ENCODE peak calls at places on chromosomes 4 and X, in five cellular contexts. M is tibial nerve, D is heart left ventricle, L is PC-3, X is SK-N-SH. T is an unnamed sample.

GRCh38 chr4:54100607-54101189 is 735 bp downstream of the GSX2 start:
- DNase-seq in M (no peak), D (no peak), L (no peak), X (peak; percentile 71), T (peak; percentile 70)

GRCh38 chrX:134685662-134686061 is 27.4 kb upstream of the PLAC1 start:
- DNase-seq in M (no peak), D (no peak), L (no peak), X (no peak), T (no peak)

GRCh38 chr4:160426233-160426632 is 1323.4 kb downstream of the RAPGEF2 start:
- DNase-seq in M (no peak), D (no peak), L (no peak), X (no peak), T (no peak)

GRCh38 chrX:22063284-22063683 is 31.2 kb downstream of the PHEX start:
- DNase-seq in M (no peak), D (no peak), L (no peak), X (no peak), T (no peak)

GRCh38 chr4:87317527-87317926 is 5.2 kb downstream of the HSD17B13 start:
- DNase-seq in M (no peak), D (no peak), L (peak; percentile 55), X (no peak), T (no peak)

GRCh38 chrX:73214366-73215094 is at the start of gene NAP1L2:
- DNase-seq in M (peak; percentile 10), D (peak; percentile 22), L (peak; percentile 77), X (no peak), T (peak; percentile 26)

GRCh38 chrX:7219153-7219705 is 71.3 kb upstream of the PUDP start:
- DNase-seq in M (no peak), D (no peak), L (no peak), X (no peak), T (no peak)

GRCh38 chr4:159235779-159236368 is 133.0 kb downstream of the RAPGEF2 start:
- DNase-seq in M (no peak), D (no peak), L (no peak), X (no peak), T (no peak)

GRCh38 chr4:794911-795725 is 30.8 kb downstream of the CPLX1 start:
- DNase-seq in M (no peak), D (no peak), L (no peak), X (no peak), T (peak; percentile 81)

GRCh38 chr4:108036252-108036651 is 46.6 kb downstream of the HADH start:
- DNase-seq in M (no peak), D (peak; percentile 48), L (no peak), X (no peak), T (no peak)

GRCh38 chr4:142080960-142081359 is 444.6 kb downstream of the IL15 start:
- DNase-seq in M (no peak), D (no peak), L (no peak), X (no peak), T (no peak)

GRCh38 chrX:51860679-51861078 is 32.7 kb upstream of the MAGED1 start:
- DNase-seq in M (peak; percentile 7), D (peak; percentile 19), L (peak; percentile 60), X (peak; percentile 30), T (peak; percentile 23)

GRCh38 chr4:56626963-56627362 is 54.1 kb downstream of the HOPX start:
- DNase-seq in M (no peak), D (no peak), L (peak; percentile 29), X (no peak), T (no peak)

GRCh38 chr4:105128208-105128607 is 18.5 kb upstream of the TET2 start:
- DNase-seq in M (no peak), D (no peak), L (no peak), X (no peak), T (no peak)

GRCh38 chr4:108425988-108426387 is 194.4 kb upstream of the RPL34 start:
- DNase-seq in M (no peak), D (no peak), L (peak; percentile 41), X (no peak), T (no peak)

GRCh38 chr4:69060651-69061308 is 35.5 kb upstream of the UGT2B7 start:
- DNase-seq in M (no peak), D (no peak), L (peak; percentile 39), X (no peak), T (no peak)

GRCh38 chr4:48483006-48483776 is at the start of gene SLC10A4:
- DNase-seq in M (no peak), D (no peak), L (no peak), X (peak; percentile 96), T (peak; percentile 88)

GRCh38 chrX:107755721-107756120 is 19.9 kb downstream of the TSC22D3 start:
- DNase-seq in M (no peak), D (no peak), L (no peak), X (no peak), T (no peak)

GRCh38 chr4:26636458-26636857 is 52.6 kb downstream of the TBC1D19 start:
- DNase-seq in M (no peak), D (no peak), L (no peak), X (no peak), T (no peak)

GRCh38 chrX:133726211-133726630 is 259.2 kb downstream of the GPC3 start:
- DNase-seq in M (no peak), D (no peak), L (peak; percentile 93), X (no peak), T (no peak)

GRCh38 chr4:7383251-7383650 is 51.5 kb downstream of the PSAPL1 start:
- DNase-seq in M (no peak), D (no peak), L (no peak), X (peak; percentile 20), T (peak; percentile 39)

GRCh38 chr4:6892190-6892908 is 17.3 kb upstream of the TBC1D14 start:
- DNase-seq in M (peak; percentile 23), D (peak; percentile 59), L (peak; percentile 39), X (no peak), T (peak; percentile 89)

GRCh38 chr4:146916479-146917076 is 29.1 kb downstream of the TTC29 start:
- DNase-seq in M (peak; percentile 40), D (no peak), L (peak; percentile 67), X (peak; percentile 7), T (peak; percentile 2)

GRCh38 chrX:103063191-103063845 is 653 bp downstream of the BEX1 start:
- DNase-seq in M (no peak), D (no peak), L (peak; percentile 43), X (peak; percentile 78), T (peak; percentile 69)

GRCh38 chr4:187424636-187425035 is 570.9 kb upstream of the ZFP42 start:
- DNase-seq in M (no peak), D (no peak), L (peak; percentile 56), X (no peak), T (no peak)

GRCh38 chrX:50680990-50681389 is 133.0 kb downstream of the SHROOM4 start:
- DNase-seq in M (no peak), D (no peak), L (peak; percentile 7), X (peak; percentile 6), T (peak; percentile 17)

GRCh38 chrX:140822861-140823260 is 113.3 kb downstream of the LINC00632 start:
- DNase-seq in M (no peak), D (no peak), L (no peak), X (no peak), T (no peak)

GRCh38 chr4:7444731-7445130 is 10.0 kb upstream of the PSAPL1 start:
- DNase-seq in M (no peak), D (no peak), L (no peak), X (no peak), T (no peak)

GRCh38 chr4:105126311-105127153 is 20.1 kb upstream of the TET2 start:
- DNase-seq in M (no peak), D (no peak), L (no peak), X (no peak), T (no peak)

GRCh38 chr4:168864831-168865541 is 145.1 kb downstream of the CBR4 start:
- DNase-seq in M (no peak), D (no peak), L (peak; percentile 35), X (no peak), T (peak; percentile 42)

GRCh38 chr4:83993774-83994173 is 457.9 kb downstream of the GPAT3 start:
- DNase-seq in M (no peak), D (no peak), L (no peak), X (no peak), T (peak; percentile 33)

GRCh38 chr4:173461170-173461569 is 62.3 kb upstream of the SCRG1 start:
- DNase-seq in M (no peak), D (no peak), L (peak; percentile 62), X (no peak), T (no peak)

GRCh38 chr4:105306158-105306781 is 159.6 kb downstream of the TET2 start:
- DNase-seq in M (no peak), D (no peak), L (peak; percentile 34), X (no peak), T (no peak)

GRCh38 chrX:28787206-28787605 is 200.0 kb downstream of the IL1RAPL1 start:
- DNase-seq in M (no peak), D (no peak), L (peak; percentile 80), X (no peak), T (no peak)
- H3K4me3 ChIP-seq in M (no peak overlapping the region), D (no peak overlapping the region), L (no peak overlapping the region), X (no peak overlapping the region), T (no peak overlapping the region)

DNA sequence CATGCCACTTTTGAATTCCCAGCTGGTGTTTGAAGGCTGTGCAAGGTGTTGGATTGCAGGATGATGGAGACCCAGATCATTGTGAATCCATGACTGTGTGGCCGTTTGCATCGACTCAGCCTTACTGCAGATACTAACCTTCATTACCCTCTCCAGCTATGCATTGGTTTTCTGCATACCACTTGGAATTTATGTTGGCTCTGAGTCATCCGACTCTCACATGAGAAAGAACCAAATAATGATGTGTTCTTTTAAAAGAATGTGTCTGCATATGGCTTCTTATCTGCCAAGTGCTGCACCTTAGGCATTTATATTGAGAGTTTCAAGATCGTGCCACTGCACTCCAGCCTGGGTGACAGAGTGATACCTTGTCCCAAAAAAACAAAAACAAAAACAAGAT is 106.7 kb upstream of the PRKX start:
- DNase-seq in M (no peak), D (no peak), L (peak; percentile 58), X (no peak), T (no peak)
- H3K36me3 ChIP-seq in M (no peaks in the 10 kb centered on the region), D (no peaks in the 10 kb centered on the region), L (peaks cover 7% of the 10 kb centered on the region), X (peaks cover 27% of the 10 kb centered on the region), T (peaks cover 19% of the 10 kb centered on the region)

DNA sequence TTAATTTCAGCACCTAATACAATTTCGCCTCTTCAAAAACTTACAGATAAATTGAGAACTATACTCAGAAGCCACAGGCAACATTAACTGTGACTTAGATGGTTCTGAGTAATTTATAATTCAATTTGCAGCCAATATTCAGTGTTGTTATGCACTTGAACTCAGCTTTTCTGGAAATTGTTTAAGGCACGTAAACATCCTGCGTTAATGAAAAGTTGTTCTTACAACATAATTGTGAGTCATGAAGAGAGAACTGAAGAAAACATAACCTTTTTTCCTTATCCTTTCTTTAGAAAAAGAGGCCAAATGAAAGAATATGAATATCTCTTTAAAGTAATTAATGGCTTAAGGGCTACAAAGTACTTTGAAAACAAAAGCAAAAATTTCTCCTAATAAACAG is 16.6 kb upstream of the H2AZ1 start:
- DNase-seq in M (no peak), D (no peak), L (no peak), X (no peak), T (no peak)
- H3K4me3 ChIP-seq in M (no peak overlapping the region), D (no peak overlapping the region), L (no peak overlapping the region), X (no peak overlapping the region), T (no peak overlapping the region)

GRCh38 chr4:94636004-94636403 is 121.8 kb upstream of the BMPR1B start:
- DNase-seq in M (no peak), D (no peak), L (peak; percentile 8), X (no peak), T (no peak)

GRCh38 chr4:94639298-94639697 is 118.5 kb upstream of the BMPR1B start:
- DNase-seq in M (no peak), D (no peak), L (no peak), X (no peak), T (no peak)

GRCh38 chr4:94641702-94642560 is 115.8 kb upstream of the BMPR1B start:
- DNase-seq in M (no peak), D (no peak), L (peak; percentile 77), X (no peak), T (no peak)

GRCh38 chr4:94642561-94642866 is 115.2 kb upstream of the BMPR1B start:
- DNase-seq in M (no peak), D (no peak), L (no peak), X (no peak), T (no peak)

GRCh38 chr4:94640151-94640550 is 117.6 kb upstream of the BMPR1B start:
- DNase-seq in M (no peak), D (peak; percentile 51), L (no peak), X (no peak), T (no peak)
- H3K36me3 ChIP-seq in M (peaks cover 3% of the 10 kb centered on the region), D (peaks cover 74% of the 10 kb centered on the region), L (no peaks in the 10 kb centered on the region), X (peaks cover 44% of the 10 kb centered on the region), T (no peaks in the 10 kb centered on the region)

T was measured in H7.